ENCODE peak calls at places on chromosomes 1 and 21, in nine cellular contexts. R is fibroblast of lung, Z is lower lobe of right lung, V is testis, M is psoas muscle, A is transverse colon, N is tibial nerve, S is body of pancreas, Y is cardiac muscle cell. X is an unnamed sample. For H3K36me3, the result is how much of the 10 kb centered on the place peaks cover.

GRCh38 chr1:247113733-247114271 is 9.6 kb upstream of the ZNF669 start:
- DNase-seq in V (no peak), Y (no peak), N (no peak), S (no peak), M (no peak), R (no peak), A (no peak), Z (no peak), X (no peak)

GRCh38 chr1:29521846-29522580 is 285.7 kb downstream of the PTPRU start:
- DNase-seq in R (no peak), A (no peak), Z (no peak), Y (no peak), M (no peak), S (no peak), V (peak), N (no peak), X (no peak)

GRCh38 chr1:12637693-12638092 is 6.2 kb upstream of the AADACL4 start:
- DNase-seq in Z (peak), V (no peak), Y (no peak), N (no peak), S (no peak), R (no peak), A (no peak), M (peak), X (no peak)

GRCh38 chr1:29249170-29249691 is 12.9 kb downstream of the PTPRU start:
- DNase-seq in N (no peak), M (no peak), A (no peak), Z (no peak), R (no peak), S (no peak), V (no peak), Y (no peak), X (no peak)

GRCh38 chr1:208497866-208498541 is 253.8 kb upstream of the PLXNA2 start:
- DNase-seq in S (peak), Y (no peak), V (no peak), A (no peak), Z (no peak), M (no peak), N (no peak), R (no peak), X (no peak)

GRCh38 chr1:41504126-41505035 is 19.9 kb upstream of the EDN2 start:
- DNase-seq in S (peak), Y (peak), A (no peak), M (no peak), V (no peak), R (peak), Z (no peak), N (no peak), X (no peak)

GRCh38 chr21:40765771-40766170 is 81.2 kb downstream of the DSCAM start:
- DNase-seq in N (no peak), M (no peak), Z (no peak), V (no peak), S (no peak), Y (peak), R (no peak), A (no peak), X (no peak)

GRCh38 chr1:145871994-145872411 is 13.1 kb upstream of the PIAS3 start:
- DNase-seq in Y (peak), Z (peak), A (peak), V (peak), N (no peak), M (peak), R (peak), S (no peak), X (peak)

GRCh38 chr1:191290441-191290840 is 812.8 kb upstream of the BRINP3 start:
- DNase-seq in N (no peak), V (no peak), A (no peak), M (no peak), S (no peak), Y (no peak), Z (no peak), R (no peak), X (no peak)

GRCh38 chr1:216456682-216457081 is 33.4 kb upstream of the USH2A start:
- DNase-seq in N (no peak), Y (no peak), Z (no peak), M (no peak), A (no peak), R (peak), V (no peak), S (no peak), X (no peak)

GRCh38 chr1:9010781-9011323 is 15.4 kb downstream of the SLC2A7 start:
- DNase-seq in R (no peak), Z (peak), N (no peak), M (no peak), V (peak), S (peak), Y (no peak), A (peak), X (no peak)

DNA sequence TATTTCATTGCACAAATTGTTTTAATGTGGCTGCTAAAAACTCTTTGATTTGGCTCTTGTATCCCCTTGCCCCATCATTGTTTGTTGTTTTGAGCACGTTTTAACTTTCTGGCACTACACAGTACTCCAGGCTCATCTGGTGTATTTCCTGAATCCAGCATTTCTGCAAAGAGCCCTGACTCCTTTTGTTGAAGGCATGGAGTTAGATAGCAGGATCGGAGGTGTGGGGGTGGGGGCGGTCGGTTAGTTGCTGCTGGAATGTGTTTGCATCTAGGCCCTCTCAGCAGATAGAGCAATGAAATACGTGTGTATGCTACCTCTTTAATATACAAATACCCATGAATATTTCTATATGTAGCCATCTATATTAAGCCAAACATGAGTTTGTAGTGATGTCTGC is 105.9 kb downstream of the NOS1AP start:
- DNase-seq in S (no peak), A (no peak), Z (no peak), V (no peak), R (no peak), M (no peak), N (no peak), Y (peak), X (no peak)
- H3K4me3 ChIP-seq in S (no peak), A (no peak), Z (no peak), V (no peak), R (no peak), M (no peak), N (no peak), Y (no peak), X (no peak)

DNA sequence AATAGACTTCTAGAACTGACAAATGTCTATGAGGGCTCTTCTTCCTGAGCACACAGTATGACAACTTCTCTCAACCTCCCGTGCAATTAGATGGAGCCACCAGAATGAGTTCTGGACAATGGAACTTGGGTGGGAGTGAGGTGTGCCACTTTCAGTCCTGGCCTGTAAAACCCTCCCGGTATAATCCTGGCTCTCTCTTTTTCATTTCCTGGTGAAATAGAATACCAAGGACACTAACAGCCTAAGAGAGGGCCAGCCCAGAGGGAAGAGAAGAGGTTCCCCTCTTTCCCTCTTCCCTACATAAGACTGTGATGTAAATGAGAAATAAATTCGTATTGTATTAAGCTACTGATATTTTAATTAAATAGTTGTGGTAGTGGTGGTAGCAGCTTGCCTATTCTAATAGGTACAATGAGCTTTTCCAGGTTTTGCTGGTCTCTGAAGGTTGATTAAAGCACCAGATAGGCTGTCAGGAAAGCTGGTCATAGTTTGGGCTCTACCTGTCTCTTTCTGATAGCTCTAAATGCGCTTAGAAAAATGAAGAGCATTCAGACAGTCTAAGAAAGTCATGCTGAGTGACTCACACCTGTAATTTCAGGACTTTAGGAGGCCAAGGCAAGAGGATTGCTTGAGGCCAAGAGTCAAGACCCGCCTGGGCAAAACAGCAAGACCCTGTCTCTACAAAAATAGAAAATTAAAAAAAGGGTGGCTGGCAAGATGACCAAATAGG is 108.6 kb upstream of the ZNF644 start:
- DNase-seq in A (no peak), V (no peak), R (no peak), Y (no peak), Z (no peak), S (no peak), M (no peak), N (no peak), X (no peak)
- H3K36me3 ChIP-seq in A (under half), V (under half), R (under half), Y (under half), Z (under half), S (under half), M (under half), N (under half), X (under half)

GRCh38 chr1:88009916-88010315 is 674.2 kb upstream of the PKN2 start:
- DNase-seq in Z (no peak), M (no peak), A (no peak), N (no peak), V (no peak), R (no peak), S (no peak), Y (no peak), X (no peak)
- TF ChIP-seq CTCF in Z (no peak), M (no peak), A (no peak), N (no peak), V (no peak), R (no peak), S (no peak), Y (no peak), X (no peak)

GRCh38 chr1:196659471-196659870 is 7.6 kb downstream of the CFH start:
- DNase-seq in V (no peak), Z (no peak), N (no peak), S (no peak), R (no peak), A (no peak), Y (no peak), M (no peak), X (no peak)

GRCh38 chr1:196651637-196652215 is at the start of gene CFH:
- DNase-seq in S (no peak), R (peak), A (no peak), Y (no peak), N (no peak), V (no peak), M (no peak), Z (no peak), X (no peak)

GRCh38 chr1:196654271-196654670 is 2.4 kb downstream of the CFH start:
- DNase-seq in V (no peak), N (no peak), R (no peak), A (no peak), S (no peak), Z (no peak), Y (no peak), M (no peak), X (no peak)

GRCh38 chr1:196655037-196655436 is 3.2 kb downstream of the CFH start:
- DNase-seq in Z (no peak), R (no peak), N (no peak), M (no peak), S (no peak), V (no peak), A (no peak), Y (no peak), X (no peak)

DNA sequence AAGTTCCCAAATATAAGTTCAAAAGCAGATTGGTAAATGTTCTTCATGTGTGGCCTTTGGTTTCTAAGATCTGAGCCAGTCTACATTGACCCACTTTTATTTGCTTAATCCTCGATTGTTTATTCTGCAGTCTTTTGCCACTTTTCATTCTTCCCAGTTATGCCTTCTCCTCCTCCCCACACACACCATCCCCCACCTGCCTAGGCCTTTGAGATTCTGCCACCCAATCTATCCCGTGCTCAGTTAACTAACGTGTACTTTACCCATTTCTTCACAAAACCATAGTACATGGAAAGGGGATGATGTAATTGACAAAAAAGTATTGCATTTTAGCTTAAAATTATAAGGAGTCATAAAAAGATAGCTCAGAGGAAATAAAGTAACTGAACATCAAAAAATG is 3.7 kb downstream of the CFH start:
- DNase-seq in Z (no peak), A (no peak), V (no peak), M (no peak), Y (no peak), S (no peak), R (no peak), N (no peak), X (no peak)
- H3K4me3 ChIP-seq in Z (peak), A (no peak), V (no peak), M (peak), Y (no peak), S (no peak), R (no peak), N (no peak), X (no peak)

GRCh38 chr1:222643937-222644648 is 26.2 kb downstream of the MIA3 start:
- DNase-seq in S (peak), N (peak), M (peak), Y (peak), V (peak), Z (peak), R (peak), A (peak), X (peak)

GRCh38 chr1:222641269-222641948 is 23.5 kb downstream of the MIA3 start:
- DNase-seq in N (no peak), R (no peak), S (no peak), M (no peak), A (no peak), Z (no peak), V (no peak), Y (no peak), X (no peak)

GRCh38 chr1:222644649-222645005 is 26.7 kb downstream of the MIA3 start:
- DNase-seq in S (no peak), V (no peak), Y (no peak), M (no peak), N (no peak), Z (no peak), A (no peak), R (no peak), X (no peak)

GRCh38 chr1:222643603-222643936 is 25.7 kb downstream of the MIA3 start:
- DNase-seq in R (no peak), V (no peak), M (no peak), S (no peak), Z (peak), N (no peak), A (no peak), Y (no peak), X (no peak)

DNA sequence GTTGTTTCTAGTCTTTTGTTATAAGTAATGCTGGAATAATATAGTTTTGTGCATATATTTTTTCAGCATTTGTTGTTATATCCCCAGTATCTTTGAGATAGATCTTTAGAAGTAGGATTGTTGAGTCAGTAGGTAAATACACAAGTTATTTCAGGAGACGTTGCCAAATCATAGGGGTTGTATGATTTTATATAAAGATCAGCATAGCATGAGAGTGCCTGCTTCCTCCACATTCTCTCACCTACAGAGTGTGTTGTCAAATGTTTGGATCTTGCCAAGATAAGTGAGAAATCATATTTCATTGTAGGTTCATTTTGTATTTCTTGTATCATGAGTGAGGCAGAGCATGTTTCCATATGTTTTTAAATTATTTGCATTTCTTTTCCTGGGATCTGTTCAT is 24.6 kb downstream of the MIA3 start:
- DNase-seq in R (no peak), N (no peak), V (no peak), Y (no peak), S (no peak), Z (no peak), M (no peak), A (no peak), X (no peak)
- H3K36me3 ChIP-seq in R (under half), N (under half), V (under half), Y (under half), S (under half), Z (under half), M (under half), A (under half), X (under half)

DNA sequence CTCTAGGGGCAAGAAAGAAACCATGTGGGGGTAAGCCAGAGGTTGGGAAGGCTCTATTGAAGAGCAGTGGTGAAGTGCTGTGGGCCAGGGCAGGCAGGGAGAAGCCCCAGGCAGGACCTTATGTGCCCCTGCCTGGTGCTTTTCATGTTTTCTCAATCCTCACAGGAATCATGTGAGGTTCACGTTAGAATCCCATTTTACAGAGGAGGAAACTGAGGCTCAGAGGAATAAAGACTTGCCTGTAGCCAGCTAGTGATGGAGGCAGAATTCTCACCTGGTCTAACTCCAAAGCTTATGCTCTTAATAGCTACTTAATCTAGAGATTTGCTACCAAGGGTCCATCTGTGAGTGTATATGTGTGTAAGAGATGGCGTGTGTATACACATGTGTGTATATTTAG is 4.2 kb downstream of the TTC22 start:
- DNase-seq in N (no peak), Y (no peak), R (no peak), M (peak), Z (no peak), A (no peak), S (no peak), V (no peak), X (peak)
- TF ChIP-seq CTCF in N (no peak), Y (no peak), R (no peak), M (no peak), Z (no peak), A (no peak), S (no peak), V (no peak), X (no peak)

GRCh38 chr21:44664691-44665090 is 2.0 kb downstream of the KRTAP12-2 start:
- DNase-seq in M (no peak), V (no peak), A (no peak), Z (no peak), Y (no peak), R (no peak), S (no peak), N (no peak), X (no peak)
- H3K4me3 ChIP-seq in M (no peak), V (no peak), A (no peak), Z (no peak), Y (no peak), R (no peak), S (no peak), N (no peak), X (no peak)

X was measured in mucosa of descending colon.